ENCODE peak calls at places on chromosomes 4 and X, in six cellular contexts. K, C, N, F, Q and D are unnamed samples.

GRCh38 chr4:101127176-101127790 is 220.0 kb downstream of the PPP3CA start:
- DNase-seq in K (no peak), C (no peak), N (no peak), F (peak), Q (no peak), D (no peak)

GRCh38 chrX:132837971-132838370 is 120.5 kb downstream of the HS6ST2 start:
- DNase-seq in K (no peak), C (no peak), N (no peak), F (no peak), Q (no peak), D (no peak)

GRCh38 chrX:69324851-69325250 is 159.6 kb upstream of the PJA1 start:
- DNase-seq in K (peak), C (no peak), N (no peak), F (no peak), Q (no peak), D (no peak)

GRCh38 chrX:12986164-12986779 is 11.4 kb downstream of the TMSB4X start:
- DNase-seq in K (no peak), C (no peak), N (no peak), F (no peak), Q (no peak), D (no peak)

GRCh38 chr4:7783560-7783959 is 156.1 kb downstream of the AFAP1 start:
- DNase-seq in K (no peak), C (no peak), N (no peak), F (no peak), Q (peak), D (no peak)

GRCh38 chr4:2794707-2795557 is 2.0 kb downstream of the SH3BP2 start:
- DNase-seq in K (peak), C (no peak), N (peak), F (no peak), Q (peak), D (no peak)

GRCh38 chr4:173014113-173014558 is 154.5 kb upstream of the GALNT7 start:
- DNase-seq in K (no peak), C (no peak), N (no peak), F (peak), Q (no peak), D (no peak)

GRCh38 chr4:155342142-155342541 is 34.6 kb downstream of the MAP9 start:
- DNase-seq in K (no peak), C (no peak), N (no peak), F (no peak), Q (no peak), D (no peak)

GRCh38 chr4:186554890-186555827 is at the start of gene MTNR1A:
- DNase-seq in K (peak), C (no peak), N (peak), F (no peak), Q (no peak), D (no peak)

GRCh38 chr4:137122876-137123275 is 409.4 kb downstream of the PCDH18 start:
- DNase-seq in K (no peak), C (no peak), N (no peak), F (no peak), Q (no peak), D (no peak)

GRCh38 chr4:89307185-89307445 is 485 bp downstream of the GPRIN3 start:
- DNase-seq in K (no peak), C (no peak), N (no peak), F (no peak), Q (no peak), D (no peak)
- H3K4me3 ChIP-seq in K (peak), C (peak), N (peak), F (peak), Q (peak), D (peak)

DNA sequence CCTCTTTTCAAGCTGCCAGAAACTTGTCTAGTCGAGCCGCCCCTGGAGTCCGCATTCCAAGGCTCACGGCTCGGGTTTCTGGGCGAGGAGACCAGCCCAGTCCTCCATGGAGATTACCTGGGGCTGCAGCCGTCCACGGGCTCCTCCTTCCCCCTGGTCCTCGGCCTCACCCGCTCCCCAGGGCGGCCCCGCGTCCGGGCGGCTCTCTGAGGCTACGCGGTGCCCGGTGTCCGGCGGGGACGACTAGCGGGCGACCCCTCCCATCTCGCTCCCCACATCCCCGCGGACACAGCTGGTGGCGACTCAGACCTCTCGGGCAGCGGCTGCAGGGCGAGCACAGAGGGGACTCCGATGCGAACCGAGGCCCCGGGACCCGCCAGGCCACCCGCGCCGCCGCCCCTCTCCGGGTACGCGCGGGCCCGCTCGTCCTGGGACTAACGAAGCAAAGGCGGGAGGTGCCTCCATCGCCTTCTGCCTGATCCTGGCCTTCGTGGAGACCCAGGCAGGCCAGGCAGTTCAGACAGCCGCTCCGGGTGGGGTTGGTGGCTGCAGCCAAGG is 159.4 kb downstream of the TRAM1L1 start:
- DNase-seq in K (peak), C (no peak), N (peak), F (no peak), Q (peak), D (no peak)
- H3K4me3 ChIP-seq in K (no peak), C (no peak), N (peak), F (no peak), Q (no peak), D (peak)

GRCh38 chr4:1383728-1384591 is 22.3 kb downstream of the NKX1-1 start:
- DNase-seq in K (no peak), C (no peak), N (peak), F (no peak), Q (peak), D (peak)
- H3K4me3 ChIP-seq in K (no peak), C (no peak), N (no peak), F (no peak), Q (no peak), D (no peak)

DNA sequence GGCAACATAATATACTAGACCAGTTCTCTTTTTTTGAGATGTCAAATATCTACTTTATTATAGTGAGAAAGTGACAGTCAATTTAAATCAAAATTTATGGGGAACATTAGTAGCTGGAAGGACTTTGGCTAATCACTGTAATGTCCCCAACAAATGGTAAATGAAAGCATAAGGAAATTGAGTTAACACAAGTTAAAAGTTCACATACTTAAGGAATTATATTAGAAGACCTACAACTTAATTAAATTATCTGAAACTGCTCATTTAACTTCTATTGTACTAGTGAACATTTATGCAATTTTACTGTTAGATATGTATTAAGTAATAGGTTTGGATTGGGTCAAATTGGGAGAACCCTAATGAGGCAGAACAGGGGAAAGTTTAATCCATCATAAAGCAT is 160.3 kb upstream of the TENM3 start:
- DNase-seq in K (no peak), C (no peak), N (no peak), F (no peak), Q (no peak), D (no peak)
- H3K4me3 ChIP-seq in K (no peak), C (no peak), N (no peak), F (no peak), Q (no peak), D (no peak)

DNA sequence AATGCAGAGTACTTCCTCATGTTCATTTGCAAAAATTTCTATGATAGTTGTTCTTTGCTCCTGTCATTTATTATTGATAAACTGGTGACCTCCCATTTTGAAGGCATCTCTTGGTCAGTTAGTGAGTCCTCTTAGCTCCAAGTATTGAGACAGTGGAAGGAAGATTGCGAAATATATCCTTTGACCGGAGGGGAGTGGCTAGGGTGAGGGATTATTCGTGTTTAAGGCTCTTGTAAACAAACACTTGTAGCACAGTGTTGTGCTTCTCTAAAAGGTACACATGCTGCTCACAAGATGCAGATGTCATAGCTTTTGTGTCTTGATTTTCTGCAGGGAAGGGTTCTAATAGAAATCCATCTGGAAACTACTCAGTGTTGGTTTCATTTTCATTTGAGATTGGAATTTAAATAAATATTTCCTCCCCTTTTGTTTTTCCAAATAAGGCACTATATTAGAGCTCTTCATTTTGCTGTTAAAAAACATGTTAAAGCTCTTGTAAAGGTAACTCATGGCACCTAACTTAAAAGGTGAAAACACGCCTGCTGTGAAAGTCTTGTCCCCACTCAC is 21.8 kb downstream of the TXLNG start:
- DNase-seq in K (peak), C (no peak), N (no peak), F (no peak), Q (no peak), D (no peak)
- H3K4me3 ChIP-seq in K (no peak), C (no peak), N (peak), F (no peak), Q (peak), D (peak)

GRCh38 chr4:115234405-115235093 is 121.1 kb upstream of the NDST4 start:
- DNase-seq in K (no peak), C (peak), N (no peak), F (peak), Q (no peak), D (no peak)
- H3K4me3 ChIP-seq in K (no peak), C (no peak), N (no peak), F (no peak), Q (no peak), D (no peak)

GRCh38 chr4:144650311-144650820 is 4.4 kb downstream of the HHIP start:
- DNase-seq in K (no peak), C (no peak), N (no peak), F (no peak), Q (no peak), D (no peak)

GRCh38 chr4:144655491-144655890 is 9.5 kb downstream of the HHIP start:
- DNase-seq in K (no peak), C (no peak), N (no peak), F (no peak), Q (no peak), D (no peak)

GRCh38 chr4:144656857-144657256 is 10.9 kb downstream of the HHIP start:
- DNase-seq in K (no peak), C (no peak), N (no peak), F (no peak), Q (no peak), D (no peak)

GRCh38 chr4:144658015-144658567 is 12.1 kb downstream of the HHIP start:
- DNase-seq in K (no peak), C (no peak), N (no peak), F (no peak), Q (no peak), D (no peak)

GRCh38 chr4:144654161-144654560 is 8.2 kb downstream of the HHIP start:
- DNase-seq in K (no peak), C (no peak), N (no peak), F (no peak), Q (no peak), D (no peak)
- H3K4me3 ChIP-seq in K (no peak), C (no peak), N (no peak), F (no peak), Q (no peak), D (no peak)

GRCh38 chrX:9858080-9858479 is 71.9 kb downstream of the SHROOM2 start:
- DNase-seq in K (no peak), C (no peak), N (no peak), F (no peak), Q (no peak), D (no peak)
- H3K4me3 ChIP-seq in K (no peak), C (no peak), N (no peak), F (no peak), Q (no peak), D (no peak)